ENCODE peak calls at places on chromosomes 13 and 19, in four cellular contexts. Y is fibroblast of mammary gland, X is cardiac muscle cell, A is left ventricle myocardium superior. H is an unnamed sample.

GRCh38 chr13:65499251-65499650 is 1730.9 kb downstream of the PCDH9 start:
- DNase-seq in A (no peak), X (no peak), Y (peak), H (no peak)

GRCh38 chr19:39413903-39414608 is 1.6 kb downstream of the PLEKHG2 start:
- DNase-seq in Y (peak), X (peak), A (no peak), H (peak)

GRCh38 chr19:29467824-29468401 is 57.9 kb upstream of the VSTM2B start:
- DNase-seq in A (no peak), Y (peak), X (peak), H (no peak)

GRCh38 chr13:93320942-93321341 is 94.3 kb downstream of the GPC6 start:
- DNase-seq in Y (peak), A (no peak), X (no peak), H (no peak)

GRCh38 chr13:35763805-35764170 is 287.3 kb upstream of the MAB21L1 start:
- DNase-seq in A (peak), X (no peak), Y (no peak), H (no peak)

GRCh38 chr19:54388001-54388802 is 23.5 kb upstream of the LAIR1 start:
- DNase-seq in Y (no peak), X (no peak), A (peak), H (no peak)

GRCh38 chr13:51674276-51674675 is 90.0 kb downstream of the WDFY2 start:
- DNase-seq in Y (no peak), X (no peak), A (no peak), H (no peak)

GRCh38 chr19:18128044-18128443 is 24.9 kb upstream of the PIK3R2 start:
- DNase-seq in X (no peak), A (no peak), Y (peak), H (no peak)

GRCh38 chr13:113592571-113592970 is 8.0 kb downstream of the TFDP1 start:
- DNase-seq in Y (no peak), A (no peak), X (no peak), H (peak)

GRCh38 chr19:54875506-54875905 is 1.5 kb downstream of the FCAR start:
- DNase-seq in X (no peak), Y (no peak), A (no peak), H (no peak)